ENCODE peak calls at places on chromosomes 6 and 20, in nine cellular contexts. X, N, T, P, U, L, J, C and B are unnamed samples.

GRCh38 chr6:157045831-157046454 is 268.8 kb downstream of the ARID1B start:
- DNase-seq in X (no peak), N (no peak), T (no peak), P (no peak), U (no peak), L (no peak), J (no peak), C (no peak), B (no peak)

GRCh38 chr6:128711149-128711548 is 171.8 kb upstream of the LAMA2 start:
- DNase-seq in X (no peak), N (no peak), T (no peak), P (no peak), U (no peak), L (no peak), J (no peak), C (no peak), B (no peak)

GRCh38 chr6:81759782-81760181 is 7.3 kb upstream of the TENT5A start:
- DNase-seq in X (no peak), N (no peak), T (no peak), P (no peak), U (no peak), L (no peak), J (no peak), C (no peak), B (no peak)

GRCh38 chr6:166989427-166990034 is 9.7 kb upstream of the CEP43 start:
- DNase-seq in X (peak), N (no peak), T (no peak), P (peak), U (no peak), L (no peak), J (peak), C (no peak), B (peak)

GRCh38 chr6:72371473-72371872 is 250.4 kb upstream of the KCNQ5 start:
- DNase-seq in X (no peak), N (no peak), T (no peak), P (no peak), U (no peak), L (no peak), J (no peak), C (no peak), B (no peak)

GRCh38 chr20:53141651-53142050 is 169.5 kb downstream of the TSHZ2 start:
- DNase-seq in X (no peak), N (no peak), T (no peak), P (no peak), U (no peak), L (no peak), J (no peak), C (no peak), B (no peak)

GRCh38 chr6:148700713-148701392 is 46.0 kb upstream of the UST start:
- DNase-seq in X (no peak), N (no peak), T (no peak), P (no peak), U (no peak), L (no peak), J (peak), C (no peak), B (no peak)

GRCh38 chr6:132527791-132528190 is 10.3 kb upstream of the TAAR9 start:
- DNase-seq in X (no peak), N (no peak), T (no peak), P (no peak), U (no peak), L (no peak), J (no peak), C (no peak), B (no peak)

GRCh38 chr20:40860487-40860902 is 168.1 kb upstream of the TOP1 start:
- DNase-seq in X (no peak), N (peak), T (no peak), P (no peak), U (no peak), L (no peak), J (no peak), C (no peak), B (no peak)

GRCh38 chr6:83514877-83515466 is 2.6 kb downstream of the PRSS35 start:
- DNase-seq in X (peak), N (no peak), T (no peak), P (no peak), U (peak), L (no peak), J (peak), C (no peak), B (no peak)

GRCh38 chr20:48040491-48040890 is 255.2 kb upstream of the SULF2 start:
- DNase-seq in X (no peak), N (no peak), T (no peak), P (no peak), U (no peak), L (no peak), J (no peak), C (no peak), B (no peak)

GRCh38 chr6:36357872-36358234 is 21.2 kb upstream of the BNIP5 start:
- DNase-seq in X (no peak), N (no peak), T (no peak), P (no peak), U (no peak), L (no peak), J (no peak), C (no peak), B (no peak)

GRCh38 chr20:31693987-31694661 is 28.5 kb downstream of the BCL2L1 start:
- DNase-seq in X (no peak), N (no peak), T (no peak), P (no peak), U (peak), L (no peak), J (no peak), C (no peak), B (no peak)

GRCh38 chr20:38134427-38135281 is 30.4 kb downstream of the TGM2 start:
- DNase-seq in X (no peak), N (no peak), T (no peak), P (no peak), U (no peak), L (no peak), J (no peak), C (no peak), B (no peak)

GRCh38 chr6:158509465-158509864 is 50.4 kb upstream of the TMEM181 start:
- DNase-seq in X (no peak), N (no peak), T (no peak), P (no peak), U (peak), L (no peak), J (no peak), C (no peak), B (no peak)

GRCh38 chr6:24322924-24323323 is 34.9 kb downstream of the DCDC2 start:
- DNase-seq in X (no peak), N (no peak), T (no peak), P (no peak), U (no peak), L (no peak), J (no peak), C (no peak), B (no peak)

GRCh38 chr20:64214113-64214512 is 41.4 kb upstream of the PCMTD2 start:
- DNase-seq in X (no peak), N (no peak), T (no peak), P (no peak), U (no peak), L (no peak), J (no peak), C (no peak), B (no peak)

GRCh38 chr20:46351357-46352058 is 43.2 kb upstream of the CDH22 start:
- DNase-seq in X (no peak), N (no peak), T (no peak), P (no peak), U (no peak), L (no peak), J (no peak), C (no peak), B (no peak)

GRCh38 chr20:59823860-59824259 is 109.6 kb downstream of the SYCP2 start:
- DNase-seq in X (no peak), N (no peak), T (no peak), P (no peak), U (peak), L (no peak), J (no peak), C (no peak), B (no peak)

GRCh38 chr6:166025149-166025898 is 142.3 kb downstream of the TBXT start:
- DNase-seq in X (no peak), N (no peak), T (no peak), P (no peak), U (no peak), L (no peak), J (no peak), C (no peak), B (no peak)

GRCh38 chr6:79646006-79646405 is 14.9 kb downstream of the SH3BGRL2 start:
- DNase-seq in X (no peak), N (no peak), T (no peak), P (peak), U (peak), L (no peak), J (no peak), C (no peak), B (no peak)

GRCh38 chr20:3209946-3210317 is 634 bp downstream of the ITPA start:
- DNase-seq in X (no peak), N (no peak), T (no peak), P (no peak), U (no peak), L (no peak), J (no peak), C (no peak), B (no peak)

GRCh38 chr6:57040011-57040410 is 6.5 kb upstream of the KIAA1586 start:
- DNase-seq in X (no peak), N (no peak), T (no peak), P (no peak), U (peak), L (no peak), J (no peak), C (no peak), B (no peak)

GRCh38 chr6:144797881-144798589 is 512.9 kb downstream of the UTRN start:
- DNase-seq in X (no peak), N (no peak), T (no peak), P (no peak), U (no peak), L (no peak), J (no peak), C (no peak), B (no peak)

GRCh38 chr6:50077385-50077784 is 27.7 kb upstream of the DEFB112 start:
- DNase-seq in X (no peak), N (no peak), T (no peak), P (no peak), U (no peak), L (no peak), J (no peak), C (no peak), B (no peak)

GRCh38 chr20:35739294-35740163 is 2.5 kb downstream of the RBM39 start:
- DNase-seq in X (peak), N (no peak), T (no peak), P (no peak), U (peak), L (no peak), J (peak), C (no peak), B (no peak)

GRCh38 chr6:140403020-140403419 is 1028.6 kb upstream of the CITED2 start:
- DNase-seq in X (no peak), N (no peak), T (no peak), P (no peak), U (no peak), L (no peak), J (no peak), C (no peak), B (no peak)

GRCh38 chr6:107443904-107444267 is 15.5 kb downstream of the PDSS2 start:
- DNase-seq in X (no peak), N (no peak), T (no peak), P (no peak), U (no peak), L (no peak), J (no peak), C (no peak), B (no peak)

GRCh38 chr6:63904844-63905243 is 269.2 kb downstream of the PHF3 start:
- DNase-seq in X (no peak), N (no peak), T (no peak), P (no peak), U (no peak), L (no peak), J (peak), C (no peak), B (no peak)

GRCh38 chr20:51096571-51097267 is 73.8 kb upstream of the KCNG1 start:
- DNase-seq in X (no peak), N (no peak), T (no peak), P (no peak), U (no peak), L (no peak), J (no peak), C (no peak), B (no peak)

GRCh38 chr6:134123666-134124208 is 71.3 kb upstream of the SLC2A12 start:
- DNase-seq in X (no peak), N (no peak), T (no peak), P (no peak), U (peak), L (no peak), J (peak), C (no peak), B (no peak)

GRCh38 chr6:32195652-32195901 is 3.1 kb upstream of the GPSM3 start:
- DNase-seq in X (peak), N (peak), T (peak), P (peak), U (peak), L (peak), J (peak), C (peak), B (peak)

GRCh38 chr6:53199156-53199555 is 50.5 kb upstream of the GCM1 start:
- DNase-seq in X (no peak), N (no peak), T (no peak), P (no peak), U (no peak), L (no peak), J (no peak), C (no peak), B (no peak)

GRCh38 chr6:126300735-126301134 is 39.2 kb upstream of the CENPW start:
- DNase-seq in X (no peak), N (no peak), T (no peak), P (no peak), U (no peak), L (no peak), J (peak), C (no peak), B (no peak)

GRCh38 chr20:39874049-39874893 is 814.8 kb downstream of the MAFB start:
- DNase-seq in X (peak), N (peak), T (peak), P (no peak), U (peak), L (peak), J (peak), C (peak), B (peak)

GRCh38 chr6:137866200-137866913 is 702 bp upstream of the TNFAIP3 start:
- DNase-seq in X (peak), N (no peak), T (peak), P (no peak), U (no peak), L (no peak), J (no peak), C (peak), B (no peak)

GRCh38 chr20:23596856-23597255 is 8.9 kb downstream of the CST9 start:
- DNase-seq in X (no peak), N (no peak), T (no peak), P (no peak), U (no peak), L (no peak), J (no peak), C (no peak), B (no peak)

GRCh38 chr6:2505624-2506023 is 245.1 kb downstream of the MYLK4 start:
- DNase-seq in X (no peak), N (peak), T (no peak), P (no peak), U (peak), L (no peak), J (no peak), C (no peak), B (no peak)
- TF ChIP-seq CTCF in X (no peak), N (no peak), T (no peak), P (no peak), U (peak), L (no peak), J (peak), C (no peak), B (no peak)

DNA sequence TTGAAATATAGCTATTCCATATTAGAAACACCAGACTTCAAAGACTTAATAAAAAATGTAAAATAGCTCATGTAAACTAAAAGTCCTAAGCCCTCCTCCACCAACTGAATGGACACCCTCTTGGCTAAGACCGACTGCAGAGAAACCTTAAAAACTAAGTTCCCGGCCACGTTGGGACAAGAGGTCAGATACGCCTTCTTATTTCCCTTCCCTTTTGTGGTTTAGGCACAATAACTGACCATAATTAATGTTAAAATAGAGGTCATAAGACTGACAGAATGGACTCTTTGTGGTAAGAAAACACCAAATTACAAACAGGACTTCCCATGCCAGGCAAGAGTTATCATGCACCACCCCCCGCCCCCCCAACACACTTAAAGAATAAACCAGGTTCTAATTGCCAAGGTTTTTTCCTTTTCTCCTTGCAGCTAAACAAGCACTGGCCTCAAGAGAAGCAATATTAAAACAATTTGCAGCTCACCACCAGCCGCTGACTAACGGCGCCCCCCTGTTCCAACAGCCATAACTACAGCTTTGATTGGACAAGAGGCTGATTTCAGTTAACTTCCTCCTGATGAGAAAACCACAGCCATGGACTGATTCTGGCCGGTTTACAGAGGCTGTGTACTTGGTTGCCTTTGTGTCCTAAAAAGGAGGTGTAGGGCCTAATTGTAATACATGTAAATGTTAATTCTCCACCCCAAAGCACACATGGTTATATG is 10.7 kb upstream of the LAMP5 start:
- DNase-seq in X (no peak), N (no peak), T (no peak), P (no peak), U (peak), L (no peak), J (no peak), C (no peak), B (no peak)
- H3K4me3 ChIP-seq in X (no peak), N (no peak), T (no peak), P (no peak), U (no peak), L (no peak), J (no peak), C (no peak), B (no peak)

DNA sequence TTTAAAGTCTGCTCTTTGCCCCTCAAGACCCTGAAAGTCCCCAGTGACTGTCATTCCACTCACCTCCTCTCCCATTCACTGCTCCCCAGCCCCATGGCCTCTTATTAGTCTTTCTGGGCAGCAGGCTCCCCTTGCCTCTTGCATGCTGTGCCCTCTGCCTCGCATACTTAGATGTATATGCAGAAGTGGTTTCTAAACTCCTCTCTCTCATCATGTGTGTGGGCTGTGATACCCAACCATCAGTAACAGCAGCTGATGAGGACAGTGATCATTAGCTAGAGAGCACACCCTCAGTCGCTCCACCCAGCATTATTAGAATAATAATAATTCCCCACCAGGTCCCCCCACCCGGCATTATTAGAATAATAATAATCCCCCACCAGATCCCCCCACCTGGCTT is 14.5 kb downstream of the PKIG start:
- DNase-seq in X (no peak), N (no peak), T (no peak), P (no peak), U (no peak), L (no peak), J (no peak), C (peak), B (no peak)
- H3K27ac ChIP-seq in X (no peak), N (peak), T (no peak), P (no peak), U (no peak), L (peak), J (no peak), C (peak), B (no peak)

DNA sequence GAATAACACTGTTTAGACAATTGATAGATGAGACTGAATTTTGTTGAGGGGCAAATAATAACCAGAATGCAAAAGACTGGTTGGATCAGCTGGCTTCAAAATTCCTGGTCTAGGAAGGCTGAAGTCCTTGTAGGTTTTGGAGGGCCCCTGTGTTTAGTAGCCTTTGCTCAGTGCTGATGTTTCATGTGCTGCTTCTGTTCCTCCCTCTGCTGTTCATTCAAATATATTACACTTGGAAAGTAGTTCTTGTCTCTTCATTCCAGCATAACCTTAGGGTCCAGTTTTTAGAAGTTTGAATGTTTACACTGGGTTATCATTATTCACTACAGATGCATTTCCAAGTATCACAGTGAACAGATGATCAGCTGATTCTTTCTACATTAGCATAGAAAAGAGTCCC is 72.5 kb downstream of the FLRT3 start:
- DNase-seq in X (no peak), N (no peak), T (no peak), P (no peak), U (no peak), L (no peak), J (peak), C (no peak), B (no peak)
- TF ChIP-seq CTCF in X (no peak), N (no peak), T (no peak), P (no peak), U (peak), L (no peak), J (peak), C (no peak), B (no peak)

GRCh38 chr6:155275808-155276480 is 12.1 kb downstream of the CLDN20 start:
- DNase-seq in X (no peak), N (no peak), T (no peak), P (no peak), U (no peak), L (no peak), J (no peak), C (no peak), B (peak)
- H3K4me3 ChIP-seq in X (no peak), N (no peak), T (no peak), P (no peak), U (no peak), L (no peak), J (no peak), C (no peak), B (no peak)

GRCh38 chr6:34890526-34890910 is 1.5 kb downstream of the ANKS1A start:
- DNase-seq in X (no peak), N (no peak), T (no peak), P (no peak), U (no peak), L (no peak), J (no peak), C (no peak), B (no peak)

GRCh38 chr6:34888441-34888820 is 589 bp upstream of the TAF11 start:
- DNase-seq in X (no peak), N (no peak), T (no peak), P (no peak), U (no peak), L (no peak), J (peak), C (no peak), B (no peak)

GRCh38 chr6:34894693-34895092 is 5.6 kb downstream of the ANKS1A start:
- DNase-seq in X (no peak), N (no peak), T (no peak), P (no peak), U (no peak), L (no peak), J (no peak), C (no peak), B (no peak)

GRCh38 chr6:34888874-34889555 is at the start of gene ANKS1A:
- DNase-seq in X (peak), N (peak), T (peak), P (peak), U (peak), L (peak), J (peak), C (peak), B (peak)

DNA sequence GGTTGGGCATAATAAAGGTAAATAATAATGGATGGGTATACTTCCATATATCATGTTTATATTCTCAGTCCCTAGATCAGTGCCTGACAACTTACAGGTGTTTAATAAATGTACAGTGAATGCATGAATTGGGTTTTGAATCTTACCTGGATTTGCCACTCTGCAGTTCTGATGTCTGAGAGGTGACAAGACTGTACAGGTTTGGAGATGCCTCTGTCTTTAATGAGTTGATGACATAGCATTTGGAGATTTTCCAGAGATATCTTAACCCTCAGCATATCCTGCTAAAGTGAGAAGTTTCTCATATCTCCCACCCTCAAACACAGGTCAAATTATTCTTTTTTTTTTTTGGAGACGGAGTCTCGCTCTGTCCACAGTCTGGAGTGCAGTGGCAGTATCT is 2.2 kb downstream of the ANKS1A start:
- DNase-seq in X (no peak), N (no peak), T (no peak), P (no peak), U (no peak), L (no peak), J (no peak), C (no peak), B (no peak)
- H3K27ac ChIP-seq in X (no peak), N (no peak), T (no peak), P (no peak), U (no peak), L (no peak), J (no peak), C (no peak), B (no peak)